ENCODE peak calls at places on chromosomes 12 and 14, in four cellular contexts. B is A549, I is PC-3, C is upper lobe of right lung. Q is an unnamed sample.

GRCh38 chr14:59566725-59567124 is 9.9 kb downstream of the CCDC175 start:
- DNase-seq in I (peak; percentile 90), B (no peak), C (no peak), Q (no peak)

GRCh38 chr12:47636908-47637780 is 68.7 kb downstream of the RPAP3 start:
- DNase-seq in C (peak; percentile 73), I (peak; percentile 77), B (no peak), Q (no peak)

GRCh38 chr14:100664841-100665425 is 61.8 kb upstream of the DLK1 start:
- DNase-seq in C (no peak), I (no peak), B (no peak), Q (no peak)

GRCh38 chr14:105334383-105335230 is 20.1 kb downstream of the PACS2 start:
- DNase-seq in B (no peak), I (no peak), C (no peak), Q (no peak)

GRCh38 chr12:58285551-58285950 is 344.2 kb downstream of the ATP23 start:
- DNase-seq in B (no peak), C (no peak), I (no peak), Q (no peak)

GRCh38 chr12:50894216-50894615 is 51.5 kb downstream of the TMPRSS12 start:
- DNase-seq in I (no peak), C (no peak), B (no peak), Q (no peak)

GRCh38 chr14:96592591-96593388 is 90.6 kb downstream of the PAPOLA start:
- DNase-seq in I (no peak), B (peak; percentile 89), C (peak; percentile 72), Q (peak; percentile 28)

GRCh38 chr12:127400231-127400630 is 866.7 kb upstream of the TMEM132C start:
- DNase-seq in I (peak; percentile 50), C (no peak), B (no peak), Q (no peak)

GRCh38 chr12:57620936-57621496 is 9.8 kb downstream of the ARHGEF25 start:
- DNase-seq in B (no peak), I (no peak), C (no peak), Q (no peak)

GRCh38 chr12:120013659-120014380 is 24.8 kb downstream of the BICDL1 start:
- DNase-seq in B (peak; percentile 29), C (no peak), I (peak; percentile 68), Q (no peak)

GRCh38 chr12:12916135-12916956 is 25.0 kb downstream of the GPRC5A start:
- DNase-seq in C (peak; percentile 87), I (peak; percentile 81), B (peak; percentile 66), Q (peak; percentile 91)

GRCh38 chr14:30468354-30468753 is 90.6 kb upstream of the G2E3 start:
- DNase-seq in B (no peak), C (no peak), I (no peak), Q (no peak)

GRCh38 chr12:3077572-3078081 is 448 bp downstream of the TSPAN9 start:
- DNase-seq in C (peak; percentile 74), I (no peak), B (no peak), Q (no peak)

GRCh38 chr14:60313093-60313492 is 64.1 kb downstream of the PPM1A start:
- DNase-seq in B (no peak), I (no peak), C (no peak), Q (no peak)

GRCh38 chr12:117084405-117085317 is 14.6 kb downstream of the TESC start:
- DNase-seq in I (no peak), C (no peak), B (no peak), Q (no peak)

GRCh38 chr12:10779103-10779502 is 23.3 kb downstream of the TAS2R7 start:
- DNase-seq in C (no peak), B (no peak), I (no peak), Q (no peak)

GRCh38 chr12:1216560-1216959 is 225.5 kb downstream of the ERC1 start:
- DNase-seq in B (no peak), I (peak; percentile 3), C (no peak), Q (no peak)

GRCh38 chr12:65699251-65699650 is 125.0 kb upstream of the HMGA2 start:
- DNase-seq in I (peak; percentile 34), B (no peak), C (no peak), Q (no peak)

GRCh38 chr12:57149309-57149900 is 2.0 kb upstream of the LRP1-AS start:
- DNase-seq in I (no peak), C (no peak), B (no peak), Q (no peak)

GRCh38 chr14:30706704-30707103 is 84.6 kb downstream of the SCFD1 start:
- DNase-seq in C (no peak), B (no peak), I (no peak), Q (no peak)

GRCh38 chr12:20514598-20514997 is 146.3 kb downstream of the PDE3A start:
- DNase-seq in C (no peak), I (no peak), B (no peak), Q (no peak)

GRCh38 chr12:124007810-124008570 is 35.0 kb downstream of the ZNF664 start:
- DNase-seq in C (no peak), I (no peak), B (no peak), Q (no peak)

GRCh38 chr12:125315771-125316170 is 250.5 kb downstream of the AACS start:
- DNase-seq in B (no peak), C (no peak), I (no peak), Q (no peak)

GRCh38 chr12:112971248-112971647 is 7.1 kb upstream of the OAS2 start:
- DNase-seq in C (no peak), I (no peak), B (no peak), Q (no peak)

GRCh38 chr12:108337235-108338223 is 1.6 kb downstream of the CMKLR1 start:
- DNase-seq in I (peak; percentile 56), C (no peak), B (peak; percentile 60), Q (no peak)

GRCh38 chr12:42859612-42860011 is 270.1 kb upstream of the PRICKLE1 start:
- DNase-seq in I (no peak), C (no peak), B (no peak), Q (no peak)

GRCh38 chr12:2341871-2342270 is 289.1 kb downstream of the CACNA1C start:
- DNase-seq in I (peak; percentile 38), C (no peak), B (no peak), Q (no peak)

GRCh38 chr12:50326636-50327284 is 43.4 kb upstream of the LIMA1 start:
- DNase-seq in B (no peak), C (peak; percentile 69), I (peak; percentile 88), Q (no peak)

GRCh38 chr12:122356192-122356635 is 66.3 kb downstream of the CLIP1 start:
- DNase-seq in B (peak; percentile 22), C (no peak), I (peak; percentile 79), Q (no peak)

GRCh38 chr12:95326855-95327254 is 109.2 kb downstream of the VEZT start:
- DNase-seq in I (no peak), C (no peak), B (no peak), Q (no peak)
- TF ChIP-seq CTCF in I (no peak), C (no peak), B (no peak), Q (no peak)

GRCh38 chr12:101824831-101825230 is 5.9 kb downstream of the GNPTAB start:
- DNase-seq in I (no peak), C (no peak), B (no peak), Q (no peak)

GRCh38 chr12:101823039-101823438 is 7.7 kb downstream of the GNPTAB start:
- DNase-seq in C (no peak), B (no peak), I (no peak), Q (no peak)

GRCh38 chr12:101819467-101819866 is 11.3 kb downstream of the GNPTAB start:
- DNase-seq in I (no peak), B (no peak), C (no peak), Q (no peak)

GRCh38 chr12:101826766-101827368 is 3.9 kb downstream of the GNPTAB start:
- DNase-seq in C (no peak), I (no peak), B (no peak), Q (no peak)

DNA sequence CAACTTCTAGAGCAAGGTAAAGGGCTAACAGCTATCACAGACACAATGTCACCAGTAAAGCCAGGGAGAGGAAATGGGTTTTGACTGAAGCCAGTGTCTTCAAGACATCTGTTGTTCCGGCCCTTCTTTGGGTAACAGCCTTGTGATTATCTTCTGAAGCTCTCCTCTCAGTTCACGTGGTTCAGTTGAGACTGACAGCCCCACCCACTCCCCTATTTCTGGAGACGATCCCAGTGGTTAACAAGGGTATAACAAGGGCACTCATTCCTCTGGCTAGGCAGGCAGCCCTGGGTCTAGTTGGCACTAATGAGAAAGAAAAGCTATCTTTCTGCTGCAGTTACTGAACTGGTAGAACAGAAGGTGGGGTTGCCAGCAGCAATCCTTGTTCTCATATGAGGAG is 6.9 kb downstream of the GNPTAB start:
- DNase-seq in C (no peak), B (peak; percentile 82), I (peak; percentile 64), Q (no peak)
- TF ChIP-seq CTCF in C (peak; percentile 43), B (no peak), I (peak; percentile 27), Q (peak; percentile 25)

GRCh38 chr14:32382704-32383103 is 53.6 kb downstream of the AKAP6 start:
- DNase-seq in B (no peak), C (no peak), I (peak; percentile 59), Q (no peak)
- TF ChIP-seq CTCF in B (peak; percentile 43), C (no peak), I (peak; percentile 88), Q (peak; percentile 48)

GRCh38 chr12:39352470-39352869 is 90.5 kb downstream of the KIF21A start:
- DNase-seq in C (no peak), I (no peak), B (no peak), Q (no peak)
- TF ChIP-seq CTCF in C (no peak), I (no peak), B (no peak), Q (no peak)

DNA sequence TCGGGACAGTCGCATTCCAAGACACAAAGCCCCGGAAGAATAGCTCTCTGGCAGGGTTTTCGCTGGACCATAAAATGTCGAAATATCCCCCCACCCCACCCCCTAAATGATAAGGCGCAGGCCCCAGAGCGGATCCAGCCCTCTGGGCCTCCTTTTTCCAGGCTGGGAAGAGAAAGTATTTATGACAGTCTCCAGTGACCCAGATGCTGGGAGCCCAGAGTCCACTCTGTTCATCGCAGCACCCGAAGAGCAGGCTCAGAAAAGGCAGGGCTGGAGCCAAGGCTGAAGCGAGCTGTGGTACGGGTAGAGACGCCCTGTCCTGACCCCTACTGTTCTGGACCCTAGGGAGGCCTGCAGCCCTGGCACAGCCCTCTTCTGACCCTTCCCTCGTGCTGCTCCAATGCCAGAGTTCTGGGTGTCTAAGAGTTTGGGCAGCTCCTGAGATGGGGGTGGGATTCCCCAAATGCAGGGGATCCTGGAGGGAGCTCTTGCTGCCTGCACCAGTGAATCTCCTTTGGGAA is 2.0 kb upstream of the HOXC8 start:
- DNase-seq in C (no peak), B (no peak), I (no peak), Q (no peak)
- TF ChIP-seq CTCF in C (no peak), B (no peak), I (no peak), Q (no peak)